ENCODE peak calls at places on chromosome 22, in four cellular contexts. S is pancreas; X is globus pallidus; F is activated naive CD4-positive, alpha-beta T cell treated with Interleukin-2 at 50 U/mL for 16 hours. Q is an unnamed sample.

GRCh38 chr22:32723632-32724031 is 77.9 kb upstream of the TIMP3 start:
- DNase-seq in S (peak), X (peak), F (peak), Q (peak)

GRCh38 chr22:26134654-26135330 is 34.5 kb upstream of the SEZ6L start:
- DNase-seq in S (no peak), X (no peak), F (no peak), Q (no peak)

GRCh38 chr22:41909290-41910049 is 5.4 kb downstream of the SHISA8 start:
- DNase-seq in S (no peak), X (no peak), F (no peak), Q (no peak)

GRCh38 chr22:20783844-20784723 is 10.2 kb downstream of the SERPIND1 start:
- DNase-seq in S (no peak), X (peak), F (peak), Q (peak)

GRCh38 chr22:44532466-44533025 is 34.5 kb upstream of the RTL6 start:
- DNase-seq in S (no peak), X (no peak), F (no peak), Q (no peak)

GRCh38 chr22:46071451-46072029 is 78.8 kb upstream of the PPARA start:
- DNase-seq in S (peak), X (peak), F (peak), Q (peak)

GRCh38 chr22:45572444-45572843 is 69.8 kb downstream of the FBLN1 start:
- DNase-seq in S (no peak), X (no peak), F (no peak), Q (no peak)

GRCh38 chr22:41050873-41051272 is 41.5 kb upstream of the EP300 start:
- DNase-seq in S (no peak), X (no peak), F (no peak), Q (no peak)

GRCh38 chr22:19120829-19121630 is 1.2 kb downstream of the DGCR2 start:
- DNase-seq in S (peak), X (no peak), F (peak), Q (peak)

GRCh38 chr22:31728857-31729256 is 21.1 kb downstream of the PRR14L start:
- DNase-seq in S (no peak), X (no peak), F (no peak), Q (no peak)

GRCh38 chr22:22050141-22050775 is 67.7 kb upstream of the TOP3B start:
- DNase-seq in S (no peak), X (no peak), F (no peak), Q (no peak)